ENCODE peak calls at places on chromosomes 13 and 19, in ten cellular contexts. G is HT1080; V is Daoy; T is NCI-H2081; P is NCI-H1436; Y is ACHN; X is trophoblast cell; Z is stromal cell of bone marrow; L is bronchial epithelial cell; O is central memory CD4-positive, alpha-beta T cell. K is an unnamed sample.
A peak's percentile ranks its signal among the peaks of the same experiment; 100 is the strongest.

GRCh38 chr13:65913173-65913572 is 1317.0 kb downstream of the PCDH9 start:
- DNase-seq in V (no peak), L (peak; percentile 83), P (no peak), X (peak; percentile 1), Y (peak; percentile 27), T (no peak), Z (peak; percentile 82), O (no peak), G (peak; percentile 85), K (no peak)

GRCh38 chr13:75739244-75739868 is 103.2 kb downstream of the LMO7 start:
- DNase-seq in X (no peak), T (no peak), G (peak; percentile 67), Z (no peak), P (no peak), L (peak; percentile 74), Y (no peak), V (no peak), O (no peak), K (no peak)

GRCh38 chr13:30129411-30129810 is 177.9 kb downstream of the KATNAL1 start:
- DNase-seq in Z (no peak), G (no peak), T (no peak), O (no peak), V (no peak), X (no peak), Y (no peak), L (no peak), P (no peak), K (peak; percentile 16)

GRCh38 chr19:6738726-6739389 is 622 bp upstream of the TRIP10 start:
- DNase-seq in P (no peak), Z (no peak), Y (peak; percentile 28), V (peak; percentile 50), G (no peak), L (no peak), T (no peak), X (peak; percentile 94), O (no peak), K (no peak)

GRCh38 chr19:8615813-8616596 is 5.5 kb upstream of the ADAMTS10 start:
- DNase-seq in P (no peak), Y (peak; percentile 30), Z (no peak), O (peak; percentile 43), T (no peak), L (no peak), X (peak; percentile 77), G (peak; percentile 15), V (peak; percentile 73), K (peak; percentile 4)

GRCh38 chr19:32526895-32527294 is 54.1 kb upstream of the PDCD5 start:
- DNase-seq in Y (no peak), L (no peak), O (no peak), V (no peak), G (no peak), T (no peak), Z (no peak), P (no peak), X (no peak), K (no peak)

GRCh38 chr13:46735425-46735824 is 61.5 kb downstream of the ESD start:
- DNase-seq in Y (no peak), V (no peak), Z (no peak), L (no peak), P (no peak), G (no peak), O (no peak), T (no peak), X (no peak), K (no peak)

GRCh38 chr13:71922191-71922590 is 55.2 kb upstream of the DACH1 start:
- DNase-seq in O (no peak), T (no peak), X (no peak), V (no peak), G (no peak), P (no peak), L (no peak), Y (no peak), Z (no peak), K (no peak)

GRCh38 chr13:84139561-84140158 is 257.4 kb upstream of the SLITRK1 start:
- DNase-seq in V (no peak), Z (no peak), G (no peak), L (peak; percentile 22), Y (no peak), O (no peak), T (no peak), X (no peak), P (no peak), K (no peak)